ENCODE peak calls at places on chromosomes 7 and 10, in seven cellular contexts. Z is stimulated activated naive CD4-positive, alpha-beta T cell; G is H7; D is nucleus accumbens; P is heart right ventricle; X is T-cell; U is SJSA1. O is an unnamed sample.
A peak's percentile ranks its signal among the peaks of the same experiment; 100 is the strongest.

GRCh38 chr7:117816727-117817126 is 56.5 kb downstream of the CTTNBP2 start:
- DNase-seq in P (no peak), Z (no peak), U (no peak), X (no peak), D (no peak), G (no peak), O (no peak)

GRCh38 chr10:77036993-77037734 is 600.4 kb downstream of the KCNMA1 start:
- DNase-seq in P (no peak), X (no peak), G (peak; percentile 48), Z (no peak), U (no peak), D (no peak), O (peak; percentile 6)

GRCh38 chr10:132500781-132501415 is 36.7 kb upstream of the INPP5A start:
- DNase-seq in X (no peak), P (no peak), D (no peak), Z (no peak), G (no peak), U (no peak), O (no peak)

GRCh38 chr10:69327463-69328345 is 49.4 kb downstream of the HK1 start:
- DNase-seq in D (peak; percentile 27), G (peak; percentile 10), P (peak; percentile 61), X (peak; percentile 35), U (no peak), Z (peak; percentile 27), O (peak; percentile 51)

GRCh38 chr10:124740374-124741280 is 3.6 kb downstream of the FAM53B start:
- DNase-seq in G (no peak), U (no peak), X (no peak), P (peak; percentile 65), Z (peak; percentile 70), D (peak; percentile 66), O (peak; percentile 79)

GRCh38 chr10:129706081-129706480 is 239.0 kb downstream of the MGMT start:
- DNase-seq in Z (no peak), X (no peak), D (no peak), P (no peak), U (no peak), G (no peak), O (no peak)

GRCh38 chr10:122267849-122268737 is 3.0 kb upstream of the BTBD16 start:
- DNase-seq in D (peak; percentile 45), G (peak; percentile 91), Z (no peak), P (peak; percentile 48), U (no peak), X (peak; percentile 35), O (peak; percentile 82)

GRCh38 chr7:90512841-90513254 is 43.4 kb downstream of the PTTG1IP2 start:
- DNase-seq in P (no peak), X (no peak), G (no peak), D (no peak), U (no peak), Z (no peak), O (no peak)

GRCh38 chr10:86401588-86402282 is 35.1 kb upstream of the GRID1 start:
- DNase-seq in P (no peak), X (peak; percentile 26), Z (peak; percentile 29), U (no peak), D (no peak), G (peak; percentile 78), O (no peak)